ENCODE peak calls at places on chromosomes 13 and 19, in seven cellular contexts. H is ovary, O is Peyer's patch, T is transverse colon, F is heart left ventricle, U is adrenal gland, I is spleen. B is an unnamed sample.

GRCh38 chr19:14614099-14614412 is 31.2 kb downstream of the CLEC17A start:
- DNase-seq in H (no peak), T (no peak), I (peak), F (peak), U (no peak), O (peak), B (no peak)

GRCh38 chr19:18773682-18774081 is 17.4 kb downstream of the COMP start:
- DNase-seq in I (no peak), F (no peak), U (no peak), T (no peak), H (no peak), O (no peak), B (no peak)

GRCh38 chr13:98405107-98405571 is 171.8 kb downstream of the STK24 start:
- DNase-seq in H (no peak), T (no peak), O (no peak), F (no peak), U (no peak), I (no peak), B (no peak)

GRCh38 chr13:53473397-53473796 is 444.8 kb downstream of the OLFM4 start:
- DNase-seq in U (no peak), I (no peak), H (no peak), O (no peak), F (no peak), T (no peak), B (no peak)

GRCh38 chr13:110293037-110293436 is 13.9 kb downstream of the COL4A1 start:
- DNase-seq in I (no peak), O (no peak), U (no peak), H (peak), T (no peak), F (peak), B (no peak)

GRCh38 chr19:34556500-34556899 is 74.9 kb downstream of the WTIP start:
- DNase-seq in U (no peak), I (no peak), F (no peak), O (no peak), T (peak), H (peak), B (no peak)

GRCh38 chr19:16325671-16326400 is 1.2 kb downstream of the KLF2 start:
- DNase-seq in F (peak), I (peak), U (peak), T (peak), O (peak), H (peak), B (no peak)

GRCh38 chr13:41942462-41943094 is 18.3 kb downstream of the VWA8 start:
- DNase-seq in F (no peak), U (no peak), I (no peak), H (no peak), O (no peak), T (no peak), B (no peak)

GRCh38 chr13:90414691-90415596 is 932.5 kb upstream of the MIR17HG start:
- DNase-seq in O (no peak), F (no peak), T (no peak), I (no peak), H (no peak), U (no peak), B (no peak)

GRCh38 chr13:29548722-29549446 is 46.6 kb downstream of the SLC7A1 start:
- DNase-seq in O (no peak), U (no peak), I (no peak), H (no peak), F (no peak), T (no peak), B (no peak)

GRCh38 chr13:112968380-112968909 is 569 bp upstream of the MCF2L start:
- DNase-seq in O (peak), I (peak), F (no peak), U (no peak), T (peak), H (peak), B (peak)

GRCh38 chr19:10230904-10231623 is at the start of gene S1PR2:
- DNase-seq in H (peak), O (peak), I (peak), T (peak), U (peak), F (peak), B (peak)

GRCh38 chr19:2586196-2586595 is 110.3 kb downstream of the GADD45B start:
- DNase-seq in T (no peak), U (no peak), I (peak), H (no peak), O (no peak), F (no peak), B (no peak)

GRCh38 chr19:5122671-5123409 is 153.9 kb downstream of the KDM4B start:
- DNase-seq in O (no peak), T (no peak), F (no peak), I (no peak), H (no peak), U (no peak), B (no peak)

GRCh38 chr19:36489139-36489919 is at the start of gene ZNF566:
- DNase-seq in H (peak), O (peak), T (peak), F (peak), U (peak), I (peak), B (peak)

GRCh38 chr13:97474581-97474980 is 40.6 kb downstream of the RAP2A start:
- DNase-seq in T (no peak), U (no peak), I (no peak), O (no peak), F (no peak), H (no peak), B (no peak)

GRCh38 chr13:33797622-33798021 is 20.3 kb upstream of the RFC3 start:
- DNase-seq in T (no peak), U (no peak), I (no peak), F (no peak), O (no peak), H (no peak), B (no peak)

GRCh38 chr13:34822681-34823080 is 119.4 kb upstream of the NBEA start:
- DNase-seq in H (no peak), T (no peak), O (no peak), I (no peak), F (no peak), U (no peak), B (no peak)

GRCh38 chr13:98475521-98475920 is 101.4 kb downstream of the STK24 start:
- DNase-seq in U (no peak), H (no peak), O (no peak), F (no peak), I (no peak), T (no peak), B (no peak)

GRCh38 chr13:20125129-20125782 is 35.6 kb downstream of the GJA3 start:
- DNase-seq in H (no peak), T (no peak), I (no peak), O (no peak), U (peak), F (no peak), B (no peak)

GRCh38 chr13:113562085-113562749 is 22.3 kb upstream of the TFDP1 start:
- DNase-seq in F (peak), U (peak), T (peak), O (no peak), I (peak), H (peak), B (peak)

GRCh38 chr13:110799246-110800236 is 86.0 kb downstream of the ING1 start:
- DNase-seq in U (peak), I (peak), T (no peak), O (no peak), H (peak), F (peak), B (no peak)

GRCh38 chr13:106691861-106692260 is 123.9 kb upstream of the ARGLU1 start:
- DNase-seq in I (no peak), U (no peak), F (no peak), T (no peak), H (no peak), O (no peak), B (no peak)

GRCh38 chr13:30504081-30504480 is 38.3 kb upstream of the HMGB1 start:
- DNase-seq in O (no peak), I (no peak), U (no peak), T (no peak), F (no peak), H (no peak), B (no peak)

GRCh38 chr19:55080915-55081772 is 5.5 kb downstream of the EPS8L1 start:
- DNase-seq in H (no peak), U (peak), I (peak), F (peak), O (peak), T (peak), B (peak)

GRCh38 chr19:51142119-51142518 is at the start of gene SIGLEC7:
- DNase-seq in O (no peak), T (peak), H (no peak), F (no peak), U (peak), I (peak), B (no peak)

GRCh38 chr13:102091231-102091630 is 310.6 kb downstream of the FGF14 start:
- DNase-seq in H (no peak), I (no peak), F (no peak), O (no peak), T (no peak), U (no peak), B (no peak)

GRCh38 chr13:85406269-85406975 is 392.8 kb downstream of the SLITRK6 start:
- DNase-seq in I (no peak), F (no peak), T (no peak), H (no peak), O (no peak), U (no peak), B (no peak)

GRCh38 chr19:4077800-4078683 is 11.3 kb upstream of the ZBTB7A start:
- DNase-seq in T (peak), F (peak), H (peak), U (peak), O (peak), I (peak), B (peak)

GRCh38 chr19:3357731-3358391 is 8.5 kb upstream of the NFIC start:
- DNase-seq in U (peak), I (peak), H (peak), F (no peak), T (no peak), O (no peak), B (no peak)

GRCh38 chr19:6216236-6216995 is 63.4 kb downstream of the MLLT1 start:
- DNase-seq in I (peak), O (no peak), T (no peak), U (no peak), H (no peak), F (no peak), B (no peak)

DNA sequence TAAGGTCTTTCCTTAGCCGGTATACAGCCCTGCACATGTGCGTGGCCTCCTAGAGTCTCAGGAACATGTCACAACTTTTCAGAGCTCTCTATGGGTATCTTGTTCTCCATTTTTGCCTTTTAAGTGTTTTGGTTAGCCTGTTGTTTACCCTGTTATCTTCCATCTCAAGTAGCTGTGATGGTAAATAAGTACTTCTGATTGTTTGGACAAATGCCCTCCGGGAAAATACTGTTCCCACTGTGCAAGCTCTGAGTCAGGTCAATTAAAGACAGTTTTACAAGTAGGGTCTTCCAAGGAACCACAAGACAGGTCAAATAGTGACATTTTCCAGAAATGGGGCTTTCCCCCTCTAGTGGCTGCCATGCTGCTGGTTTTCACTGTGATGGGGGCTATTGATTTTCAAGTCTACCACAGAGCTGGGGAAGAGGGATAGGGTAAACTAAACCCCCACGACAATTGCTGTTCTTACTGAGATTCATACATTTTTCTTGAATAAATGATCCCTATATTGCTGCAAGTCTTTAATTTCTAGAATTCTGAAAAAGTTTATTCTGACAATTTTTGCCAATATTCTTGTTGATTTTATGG is 109.5 kb downstream of the TM9SF2 start:
- DNase-seq in F (no peak), H (no peak), I (no peak), U (no peak), O (no peak), T (no peak), B (no peak)
- TF ChIP-seq CTCF in F (no peak), H (no peak), I (no peak), U (no peak), O (no peak), T (no peak), B (no peak)

GRCh38 chr19:47681936-47682335 is 31.3 kb upstream of the EHD2 start:
- DNase-seq in T (no peak), U (no peak), I (no peak), F (no peak), O (no peak), H (no peak), B (no peak)

GRCh38 chr19:47679251-47679900 is 33.8 kb upstream of the EHD2 start:
- DNase-seq in F (no peak), T (no peak), O (no peak), H (no peak), I (no peak), U (no peak), B (no peak)

GRCh38 chr19:47680858-47681332 is 32.3 kb upstream of the EHD2 start:
- DNase-seq in O (no peak), I (no peak), F (no peak), U (no peak), T (no peak), H (no peak), B (no peak)

GRCh38 chr19:47681388-47681787 is 31.8 kb upstream of the EHD2 start:
- DNase-seq in U (no peak), T (no peak), H (no peak), F (no peak), O (no peak), I (no peak), B (no peak)

DNA sequence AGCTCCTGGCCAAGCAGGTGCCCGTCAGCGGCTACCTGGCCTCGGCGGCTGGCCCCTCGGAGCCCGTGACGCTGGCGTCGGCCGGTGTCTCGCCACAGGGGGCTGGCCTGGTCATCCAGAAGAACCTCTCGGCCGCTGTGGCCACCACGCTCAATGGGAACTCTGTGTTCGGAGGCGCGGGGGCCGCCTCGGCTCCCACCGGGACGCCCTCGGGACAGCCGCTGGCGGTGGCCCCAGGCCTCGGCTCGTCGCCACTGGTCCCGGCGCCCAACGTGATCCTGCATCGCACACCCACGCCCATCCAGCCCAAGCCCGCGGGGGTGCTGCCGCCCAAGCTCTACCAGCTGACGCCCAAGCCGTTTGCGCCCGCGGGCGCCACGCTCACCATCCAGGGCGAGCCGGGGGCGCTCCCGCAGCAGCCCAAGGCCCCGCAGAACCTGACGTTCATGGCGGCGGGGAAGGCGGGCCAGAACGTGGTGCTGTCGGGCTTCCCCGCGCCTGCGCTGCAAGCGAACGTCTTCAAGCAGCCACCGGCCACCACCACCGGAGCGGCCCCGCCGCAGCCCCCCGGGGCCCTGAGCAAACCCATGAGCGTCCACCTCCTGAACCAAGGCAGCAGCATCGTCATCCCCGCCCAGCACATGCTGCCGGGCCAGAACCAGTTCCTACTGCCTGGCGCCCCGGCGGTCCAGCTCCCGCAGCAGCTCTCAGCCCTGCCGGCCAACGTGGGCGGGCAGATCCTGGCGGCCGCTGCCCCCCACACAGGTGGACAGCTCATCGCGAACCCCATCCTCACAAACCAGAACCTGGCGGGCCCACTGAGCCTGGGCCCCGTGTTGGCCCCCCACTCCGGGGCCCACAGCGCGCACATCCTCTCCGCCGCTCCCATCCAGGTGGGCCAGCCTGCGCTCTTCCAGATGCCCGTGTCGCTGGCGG is 33.0 kb upstream of the EHD2 start:
- DNase-seq in F (no peak), U (no peak), H (no peak), T (no peak), I (no peak), O (no peak), B (no peak)
- TF ChIP-seq POLR2A in F (no peak), U (no peak), H (no peak), T (no peak), I (no peak), O (no peak), B (no peak)

DNA sequence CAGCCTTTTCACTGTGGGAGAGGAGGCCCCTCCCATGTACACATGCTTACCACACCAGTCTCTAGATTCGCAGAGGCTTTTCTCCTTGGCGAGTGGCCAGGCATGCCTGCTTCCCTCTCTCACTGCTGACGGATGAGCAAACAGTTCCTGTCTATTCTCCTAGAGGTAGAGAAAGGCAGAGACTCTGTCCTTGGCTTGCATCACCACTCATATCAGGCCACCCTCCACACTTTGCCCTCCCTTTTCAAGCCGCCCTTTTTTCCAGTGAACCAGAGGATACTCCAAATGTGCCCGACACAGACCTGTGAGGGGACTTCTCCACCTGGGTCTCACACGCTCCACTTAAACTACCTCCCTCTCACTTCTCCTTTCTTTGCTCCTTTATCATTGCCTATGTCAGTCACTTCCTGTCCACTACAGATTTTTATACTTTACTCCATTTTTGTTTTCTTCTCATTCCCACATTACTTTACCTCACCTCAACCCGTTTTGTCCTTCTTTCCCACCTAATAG is 284.6 kb downstream of the DNAJC15 start:
- DNase-seq in U (peak), O (peak), I (no peak), H (peak), T (peak), F (peak), B (peak)
- TF ChIP-seq CTCF in U (no peak), O (no peak), I (no peak), H (no peak), T (no peak), F (no peak), B (no peak)

GRCh38 chr19:49492573-49493411 is 3.4 kb upstream of the RPS11 start:
- DNase-seq in I (no peak), U (no peak), F (no peak), H (no peak), T (no peak), O (no peak), B (no peak)
- TF ChIP-seq POLR2A in I (no peak), U (no peak), F (no peak), H (no peak), T (no peak), O (no peak), B (no peak)

GRCh38 chr19:31127132-31127967 is 221.9 kb downstream of the TSHZ3 start:
- DNase-seq in I (no peak), U (no peak), H (peak), T (peak), F (no peak), O (no peak), B (no peak)

GRCh38 chr19:31126236-31126635 is 223.0 kb downstream of the TSHZ3 start:
- DNase-seq in U (no peak), O (no peak), F (no peak), T (no peak), H (no peak), I (no peak), B (no peak)

GRCh38 chr19:31121501-31121900 is 227.7 kb downstream of the TSHZ3 start:
- DNase-seq in T (no peak), H (no peak), U (no peak), I (no peak), F (no peak), O (no peak), B (no peak)

GRCh38 chr19:31128291-31128690 is 220.9 kb downstream of the TSHZ3 start:
- DNase-seq in U (no peak), T (no peak), O (no peak), F (no peak), I (no peak), H (no peak), B (no peak)

GRCh38 chr19:31125071-31125470 is 224.2 kb downstream of the TSHZ3 start:
- DNase-seq in O (no peak), T (no peak), I (no peak), F (no peak), U (no peak), H (no peak), B (no peak)
- TF ChIP-seq CTCF in O (no peak), T (no peak), I (no peak), F (no peak), U (no peak), H (no peak), B (no peak)

B was measured in stomach.